ENCODE peak calls at places on chromosomes 7 and 10, in five cellular contexts. A is fibroblast of gingiva; Q is activated T-cell treated with anti-CD3 and anti-CD28 coated beads, Interleukin-2, amount 50 U/mL, for 72 hours; N is stimulated activated CD4-positive, alpha-beta T cell treated with anti-CD3 and anti-CD28 coated beads, TNF-alpha, amount 100 ng/mL, for 24 hours; U is CD4-positive, alpha-beta T cell. G is an unnamed sample.

GRCh38 chr10:61744469-61744868 is 81.7 kb downstream of the CABCOCO1 start:
- DNase-seq in A (no peak), Q (peak), N (no peak), U (no peak), G (no peak)

GRCh38 chr10:80894339-80894791 is 356.7 kb downstream of the SH2D4B start:
- DNase-seq in A (no peak), Q (no peak), N (no peak), U (no peak), G (no peak)

GRCh38 chr10:68938117-68938516 is 17.9 kb upstream of the DDX21 start:
- DNase-seq in A (peak), Q (no peak), N (no peak), U (no peak), G (no peak)

GRCh38 chr10:11397077-11397476 is 214.4 kb downstream of the USP6NL start:
- DNase-seq in A (no peak), Q (no peak), N (no peak), U (no peak), G (no peak)

GRCh38 chr10:16520900-16521299 is 779 bp downstream of the C1QL3 start:
- DNase-seq in A (peak), Q (peak), N (no peak), U (no peak), G (peak)

GRCh38 chr7:30920584-30921539 is 9.2 kb downstream of the AQP1 start:
- DNase-seq in A (peak), Q (no peak), N (no peak), U (no peak), G (no peak)

GRCh38 chr7:80082214-80082613 is 52.4 kb upstream of the GNAI1 start:
- DNase-seq in A (no peak), Q (no peak), N (no peak), U (no peak), G (no peak)

GRCh38 chr10:79487296-79488194 is 24.8 kb upstream of the EIF5AL1 start:
- DNase-seq in A (peak), Q (peak), N (peak), U (peak), G (no peak)

GRCh38 chr7:139403601-139404000 is 43.9 kb downstream of the LUC7L2 start:
- DNase-seq in A (no peak), Q (no peak), N (no peak), U (no peak), G (no peak)

GRCh38 chr7:44618754-44619153 is 12.3 kb downstream of the OGDH start:
- DNase-seq in A (no peak), Q (peak), N (no peak), U (no peak), G (no peak)

GRCh38 chr7:98294798-98295382 is 13.4 kb downstream of the BRI3 start:
- DNase-seq in A (peak), Q (peak), N (no peak), U (no peak), G (no peak)

GRCh38 chr7:41709621-41710020 is 6.7 kb upstream of the INHBA start:
- DNase-seq in A (peak), Q (no peak), N (no peak), U (no peak), G (no peak)

GRCh38 chr7:151896486-151896885 is 19.6 kb upstream of the PRKAG2 start:
- DNase-seq in A (no peak), Q (no peak), N (no peak), U (no peak), G (no peak)

GRCh38 chr7:73707045-73707631 is 12.3 kb downstream of the STX1A start:
- DNase-seq in A (no peak), Q (no peak), N (no peak), U (no peak), G (no peak)

G was measured in stimulated activated effector memory CD8-positive, alpha-beta T cell treated with anti-CD3 and anti-CD28 coated beads, Interleukin-12 subunit alpha, Interleukin-12 subunit beta, amount 100 ng/mL, for 72 hours.